ENCODE peak calls at places on chromosomes 11 and 22, in five cellular contexts. N is right lobe of liver, J is keratinocyte, I is GM23248, V is AG04450. A is an unnamed sample.

GRCh38 chr22:38728899-38729796 is 23.4 kb downstream of the GTPBP1 start:
- DNase-seq in N (no peak), J (no peak), I (no peak), V (no peak), A (no peak)

GRCh38 chr11:71946144-71946571 is 17.3 kb downstream of the RNF121 start:
- DNase-seq in N (no peak), J (no peak), I (peak; percentile 73), V (no peak), A (peak; percentile 89)

GRCh38 chr22:32818446-32819115 is 17.1 kb downstream of the TIMP3 start:
- DNase-seq in N (no peak), J (no peak), I (no peak), V (no peak), A (no peak)

GRCh38 chr22:23080542-23081290 is 10.4 kb downstream of the GNAZ start:
- DNase-seq in N (no peak), J (no peak), I (no peak), V (no peak), A (no peak)

GRCh38 chr22:45995405-45996101 is 18.6 kb upstream of the WNT7B start:
- DNase-seq in N (peak; percentile 21), J (no peak), I (peak; percentile 39), V (no peak), A (no peak)

GRCh38 chr22:32202539-32203180 is 2.2 kb downstream of the RFPL2 start:
- DNase-seq in N (peak; percentile 76), J (no peak), I (peak; percentile 53), V (no peak), A (peak; percentile 37)

GRCh38 chr11:47270331-47271271 is 668 bp downstream of the MADD start:
- DNase-seq in N (peak; percentile 37), J (no peak), I (peak; percentile 70), V (no peak), A (peak; percentile 47)

GRCh38 chr11:114179234-114179941 is 116.8 kb upstream of the NNMT start:
- DNase-seq in N (peak; percentile 60), J (no peak), I (no peak), V (no peak), A (no peak)

GRCh38 chr11:126766425-126766824 is 234.1 kb downstream of the KIRREL3 start:
- DNase-seq in N (no peak), J (no peak), I (no peak), V (no peak), A (no peak)

GRCh38 chr11:130313383-130314183 is 1.1 kb downstream of the ZBTB44 start:
- DNase-seq in N (no peak), J (no peak), I (peak; percentile 40), V (no peak), A (peak; percentile 42)

GRCh38 chr22:37661160-37661924 is 2.8 kb downstream of the PDXP start:
- DNase-seq in N (no peak), J (no peak), I (peak; percentile 85), V (peak; percentile 59), A (no peak)

GRCh38 chr11:88508558-88508807 is 170.9 kb upstream of the CTSC start:
- DNase-seq in N (no peak), J (no peak), I (no peak), V (no peak), A (no peak)

GRCh38 chr11:110859240-110859835 is 147.1 kb upstream of the ARHGAP20 start:
- DNase-seq in N (no peak), J (no peak), I (no peak), V (no peak), A (no peak)

GRCh38 chr11:61803889-61804647 is 11.4 kb downstream of the FEN1 start:
- DNase-seq in N (no peak), J (no peak), I (no peak), V (no peak), A (no peak)

GRCh38 chr11:85953491-85954143 is 98.4 kb downstream of the CCDC83 start:
- DNase-seq in N (no peak), J (no peak), I (peak; percentile 76), V (peak; percentile 20), A (no peak)

GRCh38 chr11:8049084-8049483 is 31.9 kb upstream of the TUB start:
- DNase-seq in N (no peak), J (no peak), I (no peak), V (no peak), A (no peak)

GRCh38 chr11:94027210-94027609 is 6.1 kb downstream of the HEPHL1 start:
- DNase-seq in N (no peak), J (no peak), I (no peak), V (no peak), A (no peak)

GRCh38 chr22:23790819-23791736 is 4.3 kb downstream of the SMARCB1 start:
- DNase-seq in N (no peak), J (no peak), I (peak; percentile 78), V (no peak), A (no peak)

GRCh38 chr11:99135508-99135907 is 114.8 kb downstream of the CNTN5 start:
- DNase-seq in N (no peak), J (no peak), I (no peak), V (no peak), A (no peak)

GRCh38 chr22:24583221-24583971 is 9.5 kb downstream of the LRRC75B start:
- DNase-seq in N (no peak), J (no peak), I (peak; percentile 28), V (no peak), A (no peak)

GRCh38 chr11:124916370-124916710 is 2.7 kb upstream of the HEPN1 start:
- DNase-seq in N (no peak), J (no peak), I (no peak), V (no peak), A (no peak)

GRCh38 chr11:10933455-10934292 is 75.8 kb upstream of the ZBED5 start:
- DNase-seq in N (peak; percentile 85), J (peak; percentile 57), I (peak; percentile 98), V (peak; percentile 81), A (peak; percentile 86)

GRCh38 chr11:130825621-130826020 is 90.7 kb downstream of the SNX19 start:
- DNase-seq in N (no peak), J (no peak), I (no peak), V (no peak), A (no peak)

GRCh38 chr11:123494195-123495050 is 64.4 kb downstream of the GRAMD1B start:
- DNase-seq in N (no peak), J (no peak), I (peak; percentile 75), V (peak; percentile 20), A (peak; percentile 62)

DNA sequence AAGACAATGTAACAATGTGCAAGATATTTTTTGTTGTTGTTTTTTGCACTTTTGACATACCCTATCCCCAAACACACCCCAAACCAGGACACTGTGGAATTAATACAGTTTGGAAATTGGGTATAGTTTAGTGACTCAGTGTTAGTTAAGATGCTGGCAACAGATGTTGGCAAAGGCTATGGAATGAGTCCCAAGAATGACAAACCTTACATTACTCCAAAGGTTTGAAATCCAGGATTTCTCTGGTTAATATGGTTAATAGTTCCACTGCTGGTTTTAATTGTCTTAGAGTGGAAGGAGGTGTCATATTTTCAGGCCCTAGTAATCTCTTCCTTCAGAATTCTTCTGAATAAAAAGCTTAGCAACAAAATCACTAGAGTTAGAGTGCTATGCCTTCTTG is 805 bp downstream of the LPXN start:
- DNase-seq in N (no peak), J (no peak), I (peak; percentile 88), V (no peak), A (peak; percentile 68)
- H3K4me3 ChIP-seq in N (no peak overlapping the region), J (peak overlapping the region; percentile 60), I (peak overlapping the region; percentile 97), V (no peak overlapping the region), A (no peak overlapping the region)

GRCh38 chr11:73310661-73311393 is 2.8 kb downstream of the ARHGEF17 start:
- DNase-seq in N (no peak), J (no peak), I (no peak), V (no peak), A (no peak)

GRCh38 chr11:73313652-73314051 is 5.6 kb downstream of the ARHGEF17 start:
- DNase-seq in N (no peak), J (no peak), I (peak; percentile 53), V (no peak), A (no peak)

GRCh38 chr11:73311394-73311869 is 3.4 kb downstream of the ARHGEF17 start:
- DNase-seq in N (no peak), J (no peak), I (no peak), V (no peak), A (no peak)

GRCh38 chr11:73312806-73313403 is 4.8 kb downstream of the ARHGEF17 start:
- DNase-seq in N (no peak), J (no peak), I (peak; percentile 83), V (no peak), A (no peak)

DNA sequence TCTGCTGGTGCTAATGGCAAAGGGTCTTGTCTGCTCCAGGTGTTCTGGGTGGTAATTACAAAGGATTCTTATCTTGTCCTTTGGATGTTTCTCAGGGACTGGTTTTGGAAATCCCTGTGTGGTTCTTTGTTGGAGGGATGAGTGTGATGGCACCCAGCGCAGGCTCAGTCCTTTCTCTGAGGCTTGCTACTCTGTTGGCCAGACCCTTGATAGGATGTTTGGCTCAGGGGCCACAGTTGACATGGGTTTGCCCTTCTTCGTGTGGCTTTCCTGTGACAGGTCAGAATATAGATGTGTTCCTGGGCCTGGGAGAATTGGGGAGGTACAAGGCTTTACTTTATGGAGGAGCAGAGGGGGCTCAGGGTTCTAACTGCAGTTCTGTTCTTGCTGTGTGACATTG is 4.0 kb downstream of the ARHGEF17 start:
- DNase-seq in N (no peak), J (no peak), I (no peak), V (no peak), A (no peak)
- H3K4me3 ChIP-seq in N (peak overlapping the region; percentile 15), J (no peak overlapping the region), I (peak overlapping the region; percentile 76), V (peak overlapping the region; percentile 77), A (no peak overlapping the region)

GRCh38 chr11:45181595-45182550 is 35.4 kb downstream of the PRDM11 start:
- DNase-seq in N (no peak), J (no peak), I (no peak), V (no peak), A (no peak)
- H3K4me3 ChIP-seq in N (no peak overlapping the region), J (no peak overlapping the region), I (no peak overlapping the region), V (no peak overlapping the region), A (peak overlapping the region; percentile 51)

GRCh38 chr11:83252941-83253340 is 33.2 kb downstream of the CCDC90B start:
- DNase-seq in N (no peak), J (no peak), I (no peak), V (no peak), A (no peak)

GRCh38 chr11:83259559-83259958 is 26.6 kb downstream of the CCDC90B start:
- DNase-seq in N (no peak), J (no peak), I (no peak), V (no peak), A (no peak)

GRCh38 chr11:83256602-83257340 is 29.4 kb downstream of the CCDC90B start:
- DNase-seq in N (no peak), J (no peak), I (no peak), V (no peak), A (no peak)

GRCh38 chr11:83252266-83252665 is 33.9 kb downstream of the CCDC90B start:
- DNase-seq in N (no peak), J (no peak), I (no peak), V (no peak), A (no peak)

DNA sequence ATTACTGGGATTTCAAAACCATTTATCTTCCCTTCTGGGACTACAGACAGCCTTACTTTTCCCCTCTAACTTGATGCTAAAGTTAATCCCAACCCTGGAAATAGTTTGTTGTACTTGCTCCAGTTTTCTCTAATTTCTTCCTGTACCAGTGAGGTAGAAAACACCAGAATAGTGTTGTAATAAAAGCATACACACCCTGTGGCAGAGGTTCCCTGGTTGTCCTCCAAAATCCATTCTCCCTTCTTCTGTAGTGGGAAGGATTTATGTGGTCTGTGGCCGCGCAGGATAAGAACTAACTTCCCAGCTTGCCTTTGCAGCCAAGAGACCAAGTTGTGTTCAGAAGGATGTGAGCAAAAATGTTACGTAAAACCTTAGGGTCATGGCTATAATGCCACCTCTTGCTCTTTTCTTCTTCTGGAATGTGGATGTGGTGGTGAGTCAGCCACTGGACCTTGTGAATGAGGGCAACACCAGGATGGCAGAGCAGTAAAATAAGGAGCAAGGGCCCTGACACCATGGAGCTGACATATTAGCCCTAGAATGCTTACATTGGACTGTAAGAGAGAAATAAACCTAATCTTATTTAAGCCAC is 28.4 kb downstream of the CCDC90B start:
- DNase-seq in N (no peak), J (no peak), I (peak; percentile 79), V (no peak), A (peak; percentile 22)
- H3K4me3 ChIP-seq in N (no peak overlapping the region), J (no peak overlapping the region), I (no peak overlapping the region), V (no peak overlapping the region), A (no peak overlapping the region)

A was measured in bronchial epithelial cell.